ENCODE peak calls at places on chromosomes 5 and 9, in five cellular contexts. One of them, this sample, is unnamed.

GRCh38 chr5:170520319-170520718 is 16.5 kb downstream of the KCNIP1 start:
- DNase-seq in stomach: no peak
- DNase-seq in astrocyte of the cerebellum: no peak
- DNase-seq in fibroblast of mammary gland: peak
- DNase-seq in AG10803: no peak
- DNase-seq in this sample: no peak

GRCh38 chr5:36530249-36530648 is 76.2 kb upstream of the SLC1A3 start:
- DNase-seq in stomach: no peak
- DNase-seq in astrocyte of the cerebellum: peak
- DNase-seq in fibroblast of mammary gland: no peak
- DNase-seq in AG10803: peak
- DNase-seq in this sample: no peak

GRCh38 chr5:66515209-66515608 is 81.0 kb upstream of the MAST4 start:
- DNase-seq in stomach: no peak
- DNase-seq in astrocyte of the cerebellum: no peak
- DNase-seq in fibroblast of mammary gland: no peak
- DNase-seq in AG10803: no peak
- DNase-seq in this sample: no peak

GRCh38 chr5:140608730-140609520 is 24.1 kb downstream of the CD14 start:
- DNase-seq in stomach: peak
- DNase-seq in astrocyte of the cerebellum: no peak
- DNase-seq in fibroblast of mammary gland: no peak
- DNase-seq in AG10803: peak
- DNase-seq in this sample: no peak

GRCh38 chr5:113140837-113141661 is 164.5 kb downstream of the DCP2 start:
- DNase-seq in stomach: no peak
- DNase-seq in astrocyte of the cerebellum: peak
- DNase-seq in fibroblast of mammary gland: peak
- DNase-seq in AG10803: peak
- DNase-seq in this sample: peak

GRCh38 chr9:4141201-4141750 is 158.6 kb downstream of the GLIS3 start:
- DNase-seq in stomach: no peak
- DNase-seq in astrocyte of the cerebellum: no peak
- DNase-seq in fibroblast of mammary gland: no peak
- DNase-seq in AG10803: no peak
- DNase-seq in this sample: peak

GRCh38 chr5:43041669-43042175 is 1.6 kb upstream of the ANXA2R start:
- DNase-seq in stomach: peak
- DNase-seq in astrocyte of the cerebellum: no peak
- DNase-seq in fibroblast of mammary gland: peak
- DNase-seq in AG10803: no peak
- DNase-seq in this sample: peak

GRCh38 chr5:10235350-10235749 is 14.3 kb downstream of the ATPSCKMT start:
- DNase-seq in stomach: no peak
- DNase-seq in astrocyte of the cerebellum: no peak
- DNase-seq in fibroblast of mammary gland: peak
- DNase-seq in AG10803: no peak
- DNase-seq in this sample: peak

GRCh38 chr9:82865524-82865923 is 197.4 kb downstream of the RASEF start:
- DNase-seq in stomach: no peak
- DNase-seq in astrocyte of the cerebellum: no peak
- DNase-seq in fibroblast of mammary gland: no peak
- DNase-seq in AG10803: no peak
- DNase-seq in this sample: no peak

GRCh38 chr5:55624841-55625602 is 87.1 kb downstream of the SLC38A9 start:
- DNase-seq in stomach: no peak
- DNase-seq in astrocyte of the cerebellum: no peak
- DNase-seq in fibroblast of mammary gland: no peak
- DNase-seq in AG10803: no peak
- DNase-seq in this sample: no peak

GRCh38 chr5:73673161-73673591 is 47.2 kb downstream of the ARHGEF28 start:
- DNase-seq in stomach: no peak
- DNase-seq in astrocyte of the cerebellum: peak
- DNase-seq in fibroblast of mammary gland: peak
- DNase-seq in AG10803: peak
- DNase-seq in this sample: peak

GRCh38 chr5:38922199-38922598 is 76.4 kb downstream of the OSMR start:
- DNase-seq in stomach: peak
- DNase-seq in astrocyte of the cerebellum: peak
- DNase-seq in fibroblast of mammary gland: peak
- DNase-seq in AG10803: peak
- DNase-seq in this sample: peak

GRCh38 chr9:83978992-83979811 is 813 bp downstream of the HNRNPK start:
- DNase-seq in stomach: peak
- DNase-seq in astrocyte of the cerebellum: peak
- DNase-seq in fibroblast of mammary gland: peak
- DNase-seq in AG10803: peak
- DNase-seq in this sample: peak

GRCh38 chr9:83979812-83980394 is at the start of gene HNRNPK:
- DNase-seq in stomach: peak
- DNase-seq in astrocyte of the cerebellum: peak
- DNase-seq in fibroblast of mammary gland: peak
- DNase-seq in AG10803: peak
- DNase-seq in this sample: peak

GRCh38 chr9:83972286-83972685 is 7.7 kb downstream of the HNRNPK start:
- DNase-seq in stomach: no peak
- DNase-seq in astrocyte of the cerebellum: no peak
- DNase-seq in fibroblast of mammary gland: peak
- DNase-seq in AG10803: no peak
- DNase-seq in this sample: no peak

GRCh38 chr9:83977196-83977595 is 2.8 kb downstream of the HNRNPK start:
- DNase-seq in stomach: no peak
- DNase-seq in astrocyte of the cerebellum: no peak
- DNase-seq in fibroblast of mammary gland: no peak
- DNase-seq in AG10803: no peak
- DNase-seq in this sample: no peak

DNA sequence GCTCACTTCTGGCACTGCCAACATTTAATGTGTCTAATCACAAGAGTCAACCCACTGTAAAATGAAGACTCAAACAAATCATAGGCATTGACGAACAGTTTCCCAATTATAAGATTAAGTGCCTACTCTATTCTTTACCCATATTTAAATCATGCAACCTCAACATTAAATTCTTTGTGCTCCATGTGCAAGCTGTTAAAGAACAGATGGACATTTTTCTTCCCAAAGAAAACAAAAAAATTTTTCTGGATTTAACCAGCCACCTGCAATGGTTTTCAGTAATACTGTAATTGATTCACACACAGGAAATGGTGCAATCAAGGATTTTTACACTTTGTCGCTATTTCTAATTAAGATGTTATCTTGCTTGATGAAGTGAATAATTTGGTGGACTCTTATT is 3.6 kb downstream of the HNRNPK start:
- DNase-seq in stomach: no peak
- DNase-seq in astrocyte of the cerebellum: no peak
- DNase-seq in fibroblast of mammary gland: no peak
- DNase-seq in AG10803: peak
- DNase-seq in this sample: no peak
- H3K4me3 ChIP-seq in stomach: peak
- H3K4me3 ChIP-seq in astrocyte of the cerebellum: no peak
- H3K4me3 ChIP-seq in fibroblast of mammary gland: no peak
- H3K4me3 ChIP-seq in AG10803: peak
- H3K4me3 ChIP-seq in this sample: peak

DNA sequence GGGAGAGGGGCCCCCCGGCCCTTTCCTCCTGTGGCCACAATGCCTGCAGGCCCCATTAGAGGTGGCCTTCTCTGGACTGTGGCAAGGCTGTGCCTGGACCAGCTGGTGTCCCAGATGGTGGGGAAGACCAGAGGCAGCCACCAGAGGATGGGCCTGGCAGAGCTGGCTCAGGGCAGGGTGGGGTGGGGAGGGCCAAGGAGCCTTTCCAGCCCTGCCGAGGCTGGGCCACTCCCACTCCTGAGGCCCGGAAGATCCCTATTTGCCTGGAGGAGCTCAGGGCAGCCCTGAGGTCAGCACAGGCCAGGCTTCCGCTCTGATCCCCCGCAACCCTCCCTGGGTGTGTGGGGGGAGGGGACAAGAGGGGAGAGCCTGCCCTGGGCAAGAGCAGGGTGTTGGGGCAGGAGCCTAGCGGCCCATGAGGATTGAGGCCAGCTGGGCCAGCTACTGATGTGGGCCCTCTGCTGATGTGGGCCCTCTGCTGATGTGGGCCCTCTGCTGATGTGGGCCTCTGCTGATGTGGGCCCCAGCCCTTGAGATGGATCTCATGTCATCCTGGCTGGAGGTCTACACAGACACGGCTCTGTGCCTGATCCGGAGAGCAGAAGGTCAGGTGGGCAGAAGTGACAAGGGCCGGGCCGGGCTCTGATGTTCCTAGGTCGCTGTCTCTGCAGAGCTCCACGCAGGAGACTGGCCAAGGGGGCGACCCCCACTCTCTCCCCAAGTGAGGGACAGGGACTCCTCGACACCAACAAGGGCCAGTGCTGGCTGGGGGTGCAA is 6.0 kb downstream of the MRPS2 start:
- DNase-seq in stomach: no peak
- DNase-seq in astrocyte of the cerebellum: no peak
- DNase-seq in fibroblast of mammary gland: no peak
- DNase-seq in AG10803: no peak
- DNase-seq in this sample: no peak
- TF ChIP-seq CTCF in stomach: no peak
- TF ChIP-seq CTCF in astrocyte of the cerebellum: no peak
- TF ChIP-seq CTCF in fibroblast of mammary gland: no peak
- TF ChIP-seq CTCF in AG10803: no peak
- TF ChIP-seq CTCF in this sample: no peak

DNA sequence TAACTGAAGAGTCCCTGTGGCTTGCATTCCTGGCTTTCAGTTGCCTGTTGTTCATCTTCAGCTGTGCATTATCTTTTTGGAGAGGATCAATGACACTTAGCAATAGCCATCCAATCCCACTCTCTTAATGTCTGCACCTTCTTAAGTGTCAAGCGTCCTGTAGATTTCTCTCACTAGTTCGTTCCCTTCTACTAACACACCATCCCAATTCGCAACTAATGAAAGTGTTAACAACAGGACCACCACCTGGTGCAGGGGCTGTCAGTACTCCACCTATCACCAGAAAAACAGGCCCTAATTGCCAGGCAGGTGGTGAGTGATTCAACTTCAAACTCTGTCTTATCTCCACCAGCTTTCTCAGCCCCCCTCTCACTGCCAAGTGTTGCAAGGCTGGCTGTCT is 169.4 kb upstream of the EFNA5 start:
- DNase-seq in stomach: no peak
- DNase-seq in astrocyte of the cerebellum: no peak
- DNase-seq in fibroblast of mammary gland: no peak
- DNase-seq in AG10803: no peak
- DNase-seq in this sample: no peak
- H3K4me3 ChIP-seq in stomach: no peak
- H3K4me3 ChIP-seq in astrocyte of the cerebellum: no peak
- H3K4me3 ChIP-seq in fibroblast of mammary gland: no peak
- H3K4me3 ChIP-seq in AG10803: no peak
- H3K4me3 ChIP-seq in this sample: no peak

GRCh38 chr5:135186662-135187522 is 152.9 kb upstream of the PITX1 start:
- DNase-seq in stomach: no peak
- DNase-seq in astrocyte of the cerebellum: no peak
- DNase-seq in fibroblast of mammary gland: no peak
- DNase-seq in AG10803: no peak
- DNase-seq in this sample: no peak
- TF ChIP-seq CTCF in stomach: no peak
- TF ChIP-seq CTCF in astrocyte of the cerebellum: no peak
- TF ChIP-seq CTCF in fibroblast of mammary gland: no peak
- TF ChIP-seq CTCF in AG10803: no peak
- TF ChIP-seq CTCF in this sample: no peak

GRCh38 chr5:121745407-121745806 is 106.3 kb upstream of the FTMT start:
- DNase-seq in stomach: no peak
- DNase-seq in astrocyte of the cerebellum: no peak
- DNase-seq in fibroblast of mammary gland: no peak
- DNase-seq in AG10803: no peak
- DNase-seq in this sample: no peak

GRCh38 chr5:121752149-121752548 is 99.5 kb upstream of the FTMT start:
- DNase-seq in stomach: no peak
- DNase-seq in astrocyte of the cerebellum: no peak
- DNase-seq in fibroblast of mammary gland: no peak
- DNase-seq in AG10803: no peak
- DNase-seq in this sample: no peak

GRCh38 chr5:121746763-121747162 is 104.9 kb upstream of the FTMT start:
- DNase-seq in stomach: no peak
- DNase-seq in astrocyte of the cerebellum: no peak
- DNase-seq in fibroblast of mammary gland: no peak
- DNase-seq in AG10803: no peak
- DNase-seq in this sample: peak

GRCh38 chr5:121744577-121744976 is 107.1 kb upstream of the FTMT start:
- DNase-seq in stomach: no peak
- DNase-seq in astrocyte of the cerebellum: no peak
- DNase-seq in fibroblast of mammary gland: no peak
- DNase-seq in AG10803: no peak
- DNase-seq in this sample: no peak

DNA sequence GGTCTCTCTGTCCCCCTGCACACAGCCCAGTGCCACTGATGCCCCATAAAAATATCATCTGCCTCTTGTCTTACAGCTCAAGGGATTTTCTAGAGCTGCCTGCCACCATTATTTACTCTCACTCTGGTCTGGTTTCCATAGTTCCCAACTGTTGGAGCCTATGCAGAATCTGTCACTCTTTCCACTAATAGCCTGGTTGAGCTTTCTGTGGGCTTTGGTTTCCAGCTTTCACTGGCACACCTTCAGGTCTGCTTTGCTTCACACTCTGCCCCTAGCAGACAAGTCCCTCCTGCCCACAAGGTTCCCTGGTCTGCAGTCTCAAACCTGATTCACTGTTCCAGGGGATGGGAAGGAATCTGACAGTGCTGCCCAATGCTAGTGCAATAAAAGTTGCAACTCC is 103.0 kb upstream of the FTMT start:
- DNase-seq in stomach: no peak
- DNase-seq in astrocyte of the cerebellum: no peak
- DNase-seq in fibroblast of mammary gland: no peak
- DNase-seq in AG10803: no peak
- DNase-seq in this sample: no peak
- H3K4me3 ChIP-seq in stomach: no peak
- H3K4me3 ChIP-seq in astrocyte of the cerebellum: no peak
- H3K4me3 ChIP-seq in fibroblast of mammary gland: no peak
- H3K4me3 ChIP-seq in AG10803: no peak
- H3K4me3 ChIP-seq in this sample: no peak

This sample was measured in foreskin fibroblast.